ENCODE peak calls at places on chromosomes 11 and 22, in ten cellular contexts. One of them, this sample, is unnamed. For H3K4me1, the result is how much of the 10 kb centered on the place peaks cover.

GRCh38 chr11:47186076-47186936 is at the start of gene PACSIN3:
- DNase-seq in adrenal gland: peak
- DNase-seq in CD4-positive, CD25-positive, alpha-beta regulatory T cell: peak
- DNase-seq in heart left ventricle: peak
- DNase-seq in H1: no peak
- DNase-seq in A673: peak
- DNase-seq in breast epithelium: no peak
- DNase-seq in lower lobe of right lung: peak
- DNase-seq in lung: no peak
- DNase-seq in GM23338: peak
- DNase-seq in this sample: peak

GRCh38 chr11:68044145-68044813 is 5.5 kb downstream of the TCIRG1 start:
- DNase-seq in lower lobe of right lung: peak
- DNase-seq in GM23338: no peak
- DNase-seq in CD4-positive, CD25-positive, alpha-beta regulatory T cell: no peak
- DNase-seq in lung: no peak
- DNase-seq in A673: no peak
- DNase-seq in heart left ventricle: no peak
- DNase-seq in adrenal gland: peak
- DNase-seq in H1: no peak
- DNase-seq in breast epithelium: no peak
- DNase-seq in this sample: no peak

GRCh38 chr22:49517721-49518120 is 310.0 kb downstream of the BRD1 start:
- DNase-seq in adrenal gland: no peak
- DNase-seq in A673: no peak
- DNase-seq in heart left ventricle: no peak
- DNase-seq in H1: no peak
- DNase-seq in lung: no peak
- DNase-seq in CD4-positive, CD25-positive, alpha-beta regulatory T cell: no peak
- DNase-seq in lower lobe of right lung: no peak
- DNase-seq in breast epithelium: no peak
- DNase-seq in GM23338: no peak
- DNase-seq in this sample: no peak

GRCh38 chr11:123493393-123494063 is 63.5 kb downstream of the GRAMD1B start:
- DNase-seq in H1: peak
- DNase-seq in breast epithelium: no peak
- DNase-seq in adrenal gland: no peak
- DNase-seq in heart left ventricle: no peak
- DNase-seq in GM23338: peak
- DNase-seq in CD4-positive, CD25-positive, alpha-beta regulatory T cell: no peak
- DNase-seq in lung: no peak
- DNase-seq in A673: no peak
- DNase-seq in lower lobe of right lung: no peak
- DNase-seq in this sample: no peak

GRCh38 chr22:21624120-21624879 is 5.5 kb downstream of the YDJC start:
- DNase-seq in CD4-positive, CD25-positive, alpha-beta regulatory T cell: peak
- DNase-seq in breast epithelium: no peak
- DNase-seq in lung: no peak
- DNase-seq in lower lobe of right lung: no peak
- DNase-seq in adrenal gland: no peak
- DNase-seq in GM23338: peak
- DNase-seq in H1: no peak
- DNase-seq in A673: peak
- DNase-seq in heart left ventricle: no peak
- DNase-seq in this sample: no peak

GRCh38 chr11:13786688-13787087 is 118.2 kb downstream of the FAR1 start:
- DNase-seq in breast epithelium: peak
- DNase-seq in H1: no peak
- DNase-seq in lower lobe of right lung: no peak
- DNase-seq in adrenal gland: no peak
- DNase-seq in lung: no peak
- DNase-seq in GM23338: no peak
- DNase-seq in CD4-positive, CD25-positive, alpha-beta regulatory T cell: no peak
- DNase-seq in heart left ventricle: no peak
- DNase-seq in A673: no peak
- DNase-seq in this sample: no peak

GRCh38 chr11:112219476-112220232 is 6.6 kb upstream of the PTS start:
- DNase-seq in breast epithelium: peak
- DNase-seq in H1: no peak
- DNase-seq in CD4-positive, CD25-positive, alpha-beta regulatory T cell: peak
- DNase-seq in GM23338: peak
- DNase-seq in adrenal gland: peak
- DNase-seq in A673: peak
- DNase-seq in heart left ventricle: peak
- DNase-seq in lower lobe of right lung: no peak
- DNase-seq in lung: no peak
- DNase-seq in this sample: peak

GRCh38 chr11:83545911-83546310 is 259.7 kb upstream of the CCDC90B start:
- DNase-seq in lower lobe of right lung: no peak
- DNase-seq in lung: no peak
- DNase-seq in adrenal gland: no peak
- DNase-seq in A673: peak
- DNase-seq in breast epithelium: no peak
- DNase-seq in heart left ventricle: no peak
- DNase-seq in CD4-positive, CD25-positive, alpha-beta regulatory T cell: no peak
- DNase-seq in GM23338: no peak
- DNase-seq in H1: no peak
- DNase-seq in this sample: no peak

GRCh38 chr22:21947040-21948014 is 5.3 kb downstream of the PPM1F start:
- DNase-seq in adrenal gland: no peak
- DNase-seq in heart left ventricle: no peak
- DNase-seq in GM23338: peak
- DNase-seq in breast epithelium: no peak
- DNase-seq in lung: no peak
- DNase-seq in CD4-positive, CD25-positive, alpha-beta regulatory T cell: no peak
- DNase-seq in lower lobe of right lung: no peak
- DNase-seq in H1: no peak
- DNase-seq in A673: peak
- DNase-seq in this sample: no peak

GRCh38 chr11:112524808-112525207 is 264.1 kb upstream of the PLET1 start:
- DNase-seq in A673: no peak
- DNase-seq in breast epithelium: no peak
- DNase-seq in GM23338: no peak
- DNase-seq in lung: no peak
- DNase-seq in CD4-positive, CD25-positive, alpha-beta regulatory T cell: no peak
- DNase-seq in adrenal gland: peak
- DNase-seq in lower lobe of right lung: no peak
- DNase-seq in H1: no peak
- DNase-seq in heart left ventricle: peak
- DNase-seq in this sample: peak

GRCh38 chr22:27133951-27134664 is 476.7 kb downstream of the MIAT start:
- DNase-seq in GM23338: no peak
- DNase-seq in breast epithelium: no peak
- DNase-seq in A673: no peak
- DNase-seq in lung: peak
- DNase-seq in lower lobe of right lung: no peak
- DNase-seq in adrenal gland: no peak
- DNase-seq in H1: no peak
- DNase-seq in CD4-positive, CD25-positive, alpha-beta regulatory T cell: no peak
- DNase-seq in heart left ventricle: no peak
- DNase-seq in this sample: peak

GRCh38 chr11:118938491-118939411 is 13.0 kb upstream of the BCL9L start:
- DNase-seq in breast epithelium: no peak
- DNase-seq in GM23338: no peak
- DNase-seq in A673: no peak
- DNase-seq in H1: no peak
- DNase-seq in lung: peak
- DNase-seq in lower lobe of right lung: peak
- DNase-seq in CD4-positive, CD25-positive, alpha-beta regulatory T cell: no peak
- DNase-seq in adrenal gland: no peak
- DNase-seq in heart left ventricle: no peak
- DNase-seq in this sample: no peak

GRCh38 chr11:118691926-118692830 is 12.7 kb upstream of the TREH start:
- DNase-seq in lung: no peak
- DNase-seq in lower lobe of right lung: no peak
- DNase-seq in adrenal gland: no peak
- DNase-seq in H1: no peak
- DNase-seq in A673: no peak
- DNase-seq in GM23338: no peak
- DNase-seq in CD4-positive, CD25-positive, alpha-beta regulatory T cell: peak
- DNase-seq in breast epithelium: peak
- DNase-seq in heart left ventricle: no peak
- DNase-seq in this sample: peak

GRCh38 chr11:127627629-127628462 is 627.3 kb upstream of the KIRREL3 start:
- DNase-seq in lung: no peak
- DNase-seq in H1: no peak
- DNase-seq in heart left ventricle: no peak
- DNase-seq in GM23338: no peak
- DNase-seq in lower lobe of right lung: no peak
- DNase-seq in adrenal gland: no peak
- DNase-seq in CD4-positive, CD25-positive, alpha-beta regulatory T cell: no peak
- DNase-seq in A673: peak
- DNase-seq in breast epithelium: peak
- DNase-seq in this sample: peak

GRCh38 chr11:64156235-64157011 is 9.5 kb downstream of the MACROD1 start:
- DNase-seq in CD4-positive, CD25-positive, alpha-beta regulatory T cell: no peak
- DNase-seq in lung: no peak
- DNase-seq in GM23338: no peak
- DNase-seq in heart left ventricle: peak
- DNase-seq in adrenal gland: peak
- DNase-seq in breast epithelium: no peak
- DNase-seq in A673: no peak
- DNase-seq in lower lobe of right lung: no peak
- DNase-seq in H1: no peak
- DNase-seq in this sample: no peak

GRCh38 chr11:44632466-44633123 is 67.1 kb downstream of the CD82 start:
- DNase-seq in adrenal gland: peak
- DNase-seq in CD4-positive, CD25-positive, alpha-beta regulatory T cell: no peak
- DNase-seq in A673: peak
- DNase-seq in H1: no peak
- DNase-seq in heart left ventricle: peak
- DNase-seq in breast epithelium: no peak
- DNase-seq in lung: peak
- DNase-seq in lower lobe of right lung: no peak
- DNase-seq in GM23338: peak
- DNase-seq in this sample: peak

DNA sequence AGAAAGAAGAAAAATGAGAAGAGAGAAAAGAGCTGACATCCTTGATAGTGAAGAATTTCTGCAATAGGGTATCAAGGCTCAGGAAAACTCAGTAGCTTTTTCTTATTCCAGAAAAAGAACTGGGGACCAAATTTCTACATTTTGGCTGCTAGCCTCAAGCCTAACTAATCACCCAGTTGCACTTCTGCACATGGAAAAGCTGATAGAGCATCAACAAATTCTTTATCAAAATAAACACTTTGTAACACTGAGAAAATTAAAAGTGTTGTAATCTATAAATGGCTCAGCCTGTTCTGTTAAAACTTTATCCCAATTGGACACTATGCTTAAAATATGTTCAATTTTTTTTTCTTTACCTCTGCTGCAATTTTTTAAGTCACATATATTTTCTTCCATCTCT is 24.8 kb upstream of the SOX6 start:
- DNase-seq in A673: no peak
- DNase-seq in CD4-positive, CD25-positive, alpha-beta regulatory T cell: no peak
- DNase-seq in GM23338: no peak
- DNase-seq in heart left ventricle: no peak
- DNase-seq in breast epithelium: no peak
- DNase-seq in lung: no peak
- DNase-seq in adrenal gland: no peak
- DNase-seq in lower lobe of right lung: no peak
- DNase-seq in H1: no peak
- DNase-seq in this sample: no peak
- H3K4me1 ChIP-seq in A673: under half
- H3K4me1 ChIP-seq in CD4-positive, CD25-positive, alpha-beta regulatory T cell: under half
- H3K4me1 ChIP-seq in GM23338: under half
- H3K4me1 ChIP-seq in heart left ventricle: under half
- H3K4me1 ChIP-seq in breast epithelium: under half
- H3K4me1 ChIP-seq in lung: under half
- H3K4me1 ChIP-seq in adrenal gland: under half
- H3K4me1 ChIP-seq in lower lobe of right lung: under half
- H3K4me1 ChIP-seq in H1: under half
- H3K4me1 ChIP-seq in this sample: under half

DNA sequence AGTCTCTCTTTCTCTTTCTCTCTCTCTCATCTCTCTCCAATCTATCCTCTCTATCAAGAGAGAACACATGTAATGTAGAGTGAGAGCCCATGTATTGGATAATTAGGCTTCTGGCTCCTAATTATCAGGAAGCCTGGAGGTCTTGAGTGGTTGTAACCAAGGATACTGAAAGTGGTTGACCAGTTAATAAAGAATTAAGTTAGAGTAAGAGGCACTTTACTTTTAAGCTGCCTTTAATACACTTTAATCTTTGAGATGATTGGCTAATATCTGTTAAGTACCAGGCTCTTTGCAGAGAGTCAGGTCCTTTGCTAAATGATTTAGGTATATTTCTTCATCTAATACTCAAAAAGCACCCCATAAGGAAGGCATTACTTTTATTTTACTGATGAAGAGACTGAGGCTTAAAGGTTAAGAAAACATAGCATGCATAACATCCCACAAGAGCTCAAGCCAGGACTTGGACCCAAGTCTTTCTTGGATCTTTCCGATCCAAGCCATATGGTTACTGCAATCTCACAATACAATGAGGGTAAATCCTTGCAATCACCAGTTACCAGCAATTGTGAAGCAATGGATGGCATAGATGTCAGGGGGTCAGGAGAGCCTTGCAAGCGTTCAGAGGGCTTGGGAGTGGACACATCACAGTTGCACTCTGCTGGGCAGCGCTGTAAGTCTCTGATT is 22.1 kb downstream of the CD44 start:
- DNase-seq in H1: no peak
- DNase-seq in breast epithelium: no peak
- DNase-seq in heart left ventricle: no peak
- DNase-seq in lower lobe of right lung: no peak
- DNase-seq in GM23338: no peak
- DNase-seq in adrenal gland: no peak
- DNase-seq in lung: no peak
- DNase-seq in A673: no peak
- DNase-seq in CD4-positive, CD25-positive, alpha-beta regulatory T cell: no peak
- DNase-seq in this sample: no peak
- H3K4me1 ChIP-seq in H1: under half
- H3K4me1 ChIP-seq in breast epithelium: under half
- H3K4me1 ChIP-seq in heart left ventricle: under half
- H3K4me1 ChIP-seq in lower lobe of right lung: half or more
- H3K4me1 ChIP-seq in GM23338: under half
- H3K4me1 ChIP-seq in adrenal gland: half or more
- H3K4me1 ChIP-seq in lung: under half
- H3K4me1 ChIP-seq in A673: under half
- H3K4me1 ChIP-seq in CD4-positive, CD25-positive, alpha-beta regulatory T cell: half or more
- H3K4me1 ChIP-seq in this sample: under half

GRCh38 chr11:121570453-121570852 is 117.7 kb upstream of the SORL1-AS1 start:
- DNase-seq in breast epithelium: no peak
- DNase-seq in lung: no peak
- DNase-seq in CD4-positive, CD25-positive, alpha-beta regulatory T cell: no peak
- DNase-seq in heart left ventricle: no peak
- DNase-seq in lower lobe of right lung: no peak
- DNase-seq in A673: no peak
- DNase-seq in H1: no peak
- DNase-seq in adrenal gland: no peak
- DNase-seq in GM23338: no peak
- DNase-seq in this sample: no peak
- H3K4me1 ChIP-seq in breast epithelium: under half
- H3K4me1 ChIP-seq in lung: under half
- H3K4me1 ChIP-seq in CD4-positive, CD25-positive, alpha-beta regulatory T cell: under half
- H3K4me1 ChIP-seq in heart left ventricle: under half
- H3K4me1 ChIP-seq in lower lobe of right lung: under half
- H3K4me1 ChIP-seq in A673: under half
- H3K4me1 ChIP-seq in H1: under half
- H3K4me1 ChIP-seq in adrenal gland: under half
- H3K4me1 ChIP-seq in GM23338: under half
- H3K4me1 ChIP-seq in this sample: under half

GRCh38 chr22:39933741-39934140 is 26.5 kb upstream of the TMA7B start:
- DNase-seq in adrenal gland: no peak
- DNase-seq in A673: no peak
- DNase-seq in heart left ventricle: no peak
- DNase-seq in H1: no peak
- DNase-seq in GM23338: no peak
- DNase-seq in breast epithelium: no peak
- DNase-seq in lower lobe of right lung: no peak
- DNase-seq in lung: no peak
- DNase-seq in CD4-positive, CD25-positive, alpha-beta regulatory T cell: no peak
- DNase-seq in this sample: no peak
- H3K4me1 ChIP-seq in adrenal gland: under half
- H3K4me1 ChIP-seq in A673: under half
- H3K4me1 ChIP-seq in heart left ventricle: under half
- H3K4me1 ChIP-seq in H1: under half
- H3K4me1 ChIP-seq in GM23338: under half
- H3K4me1 ChIP-seq in breast epithelium: under half
- H3K4me1 ChIP-seq in lower lobe of right lung: under half
- H3K4me1 ChIP-seq in lung: under half
- H3K4me1 ChIP-seq in CD4-positive, CD25-positive, alpha-beta regulatory T cell: half or more
- H3K4me1 ChIP-seq in this sample: under half

This sample was measured in Peyer's patch.